ENCODE peak calls at places on chromosomes 16 and 17, in five cellular contexts. O, T, B, H and A are unnamed samples.

GRCh38 chr16:58723109-58723508 is 11.0 kb downstream of the GOT2 start:
- DNase-seq in O (no peak), T (no peak), B (no peak), H (no peak), A (no peak)

GRCh38 chr17:4318596-4318995 is 47.9 kb downstream of the UBE2G1 start:
- DNase-seq in O (no peak), T (no peak), B (no peak), H (no peak), A (no peak)

GRCh38 chr16:56189990-56190902 is 1.0 kb upstream of the GNAO1 start:
- DNase-seq in O (no peak), T (no peak), B (no peak), H (no peak), A (no peak)

GRCh38 chr17:65406552-65406951 is 154.9 kb downstream of the AXIN2 start:
- DNase-seq in O (no peak), T (no peak), B (no peak), H (no peak), A (no peak)

GRCh38 chr17:13787636-13788035 is 185.9 kb upstream of the HS3ST3A1 start:
- DNase-seq in O (no peak), T (no peak), B (no peak), H (no peak), A (no peak)

GRCh38 chr17:75521290-75521689 is 4.2 kb upstream of the LLGL2 start:
- DNase-seq in O (no peak), T (no peak), B (no peak), H (no peak), A (no peak)

GRCh38 chr17:19646788-19647696 is 1.5 kb upstream of the ALDH3A2 start:
- DNase-seq in O (no peak), T (peak), B (peak), H (no peak), A (no peak)

GRCh38 chr17:3527896-3528603 is 29.6 kb downstream of the TRPV3 start:
- DNase-seq in O (no peak), T (no peak), B (no peak), H (no peak), A (no peak)

GRCh38 chr16:1458336-1458976 is 14.1 kb upstream of the CCDC154 start:
- DNase-seq in O (no peak), T (no peak), B (no peak), H (no peak), A (no peak)

GRCh38 chr16:49854227-49855203 is 1.4 kb downstream of the ZNF423 start:
- DNase-seq in O (no peak), T (no peak), B (no peak), H (no peak), A (peak)

GRCh38 chr16:28873543-28874201 is 4.6 kb upstream of the ATP2A1 start:
- DNase-seq in O (no peak), T (no peak), B (no peak), H (peak), A (peak)

GRCh38 chr17:76027159-76027839 is at the start of gene EVPL:
- DNase-seq in O (no peak), T (peak), B (peak), H (no peak), A (no peak)

GRCh38 chr17:30493802-30494201 is 16.6 kb downstream of the GOSR1 start:
- DNase-seq in O (no peak), T (no peak), B (no peak), H (no peak), A (no peak)

GRCh38 chr17:74699236-74699635 is 13.5 kb downstream of the CD300LF start:
- DNase-seq in O (no peak), T (no peak), B (no peak), H (no peak), A (no peak)

GRCh38 chr17:45147581-45148182 is 593 bp upstream of the HEXIM1 start:
- DNase-seq in O (peak), T (peak), B (peak), H (peak), A (peak)

GRCh38 chr16:57386381-57386951 is 14.2 kb downstream of the CX3CL1 start:
- DNase-seq in O (no peak), T (no peak), B (no peak), H (no peak), A (no peak)

GRCh38 chr17:81162491-81162890 is 2.8 kb upstream of the PVALEF start:
- DNase-seq in O (no peak), T (no peak), B (no peak), H (no peak), A (no peak)

GRCh38 chr16:68707341-68708152 is 29.5 kb upstream of the CDH1 start:
- DNase-seq in O (no peak), T (peak), B (peak), H (peak), A (peak)

DNA sequence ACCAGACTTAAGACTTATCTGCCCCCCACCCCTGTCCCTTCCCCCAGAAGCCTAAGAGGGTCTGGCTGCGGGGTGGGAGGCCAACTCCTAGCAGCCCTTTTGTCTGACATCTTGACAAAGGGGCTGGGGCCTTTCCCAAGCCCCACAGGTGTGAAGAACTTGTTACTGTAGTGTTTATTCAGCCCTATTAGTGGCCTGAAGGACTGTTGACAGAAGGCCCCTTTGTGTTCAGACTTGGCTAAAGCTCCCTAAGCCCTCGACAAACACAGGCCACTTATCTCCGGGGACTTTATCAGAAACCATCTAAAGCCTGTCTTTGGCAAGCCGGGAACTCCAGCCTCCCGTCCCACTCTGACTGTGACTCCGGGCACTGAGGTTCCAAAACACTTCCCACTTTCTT is 129.8 kb downstream of the NTN1 start:
- DNase-seq in O (no peak), T (peak), B (no peak), H (no peak), A (no peak)
- TF ChIP-seq ESRRA in O (no peak), T (no peak), B (no peak), H (no peak), A (no peak)

GRCh38 chr17:43021739-43022512 is at the start of gene VAT1:
- DNase-seq in O (no peak), T (peak), B (peak), H (peak), A (peak)
- TF ChIP-seq CTCF in O (no peak), T (peak), B (no peak), H (no peak), A (no peak)

DNA sequence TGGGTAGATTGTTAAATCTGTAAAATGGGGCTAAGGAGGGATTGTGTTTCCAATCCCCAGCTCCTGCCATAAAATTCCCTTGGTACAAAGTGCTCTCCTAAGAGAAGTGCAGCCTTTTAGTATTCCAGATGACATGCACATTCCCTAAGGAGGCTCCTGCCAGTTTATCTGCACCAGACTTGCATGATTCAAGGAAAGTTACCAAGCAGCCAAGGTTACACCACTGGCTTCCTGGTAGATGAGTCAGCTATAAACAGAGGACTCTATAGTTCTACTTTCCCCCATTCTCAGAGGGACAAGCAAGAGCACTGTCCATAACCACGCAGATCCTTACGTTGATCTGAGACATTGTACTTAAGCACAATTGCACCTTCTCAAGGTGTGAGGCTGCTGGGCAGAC is 1.9 kb downstream of the CALB2 start:
- DNase-seq in O (no peak), T (peak), B (peak), H (peak), A (no peak)
- TF ChIP-seq ESRRA in O (no peak), T (no peak), B (no peak), H (no peak), A (no peak)

GRCh38 chr17:17844500-17844899 is 7.7 kb upstream of the SREBF1 start:
- DNase-seq in O (no peak), T (no peak), B (no peak), H (no peak), A (no peak)

GRCh38 chr17:17844079-17844478 is 7.3 kb upstream of the SREBF1 start:
- DNase-seq in O (no peak), T (no peak), B (no peak), H (no peak), A (no peak)

GRCh38 chr17:17841620-17842025 is 4.8 kb upstream of the SREBF1 start:
- DNase-seq in O (no peak), T (peak), B (no peak), H (no peak), A (no peak)

GRCh38 chr17:17842111-17842876 is 5.5 kb upstream of the SREBF1 start:
- DNase-seq in O (no peak), T (no peak), B (no peak), H (no peak), A (no peak)

GRCh38 chr17:17843096-17843495 is 6.3 kb upstream of the SREBF1 start:
- DNase-seq in O (no peak), T (no peak), B (no peak), H (no peak), A (no peak)
- TF ChIP-seq CTCF in O (no peak), T (no peak), B (no peak), H (no peak), A (no peak)